ENCODE peak calls at places on chromosomes 7 and 10, in four cellular contexts. One of them, this sample, is unnamed.

GRCh38 chr7:26648429-26649015 is 215.9 kb downstream of the SKAP2 start:
- DNase-seq in HepG2: no peak
- DNase-seq in A549: peak
- DNase-seq in HCT116: no peak
- DNase-seq in this sample: no peak

GRCh38 chr7:3240826-3241430 is 60.1 kb upstream of the SDK1 start:
- DNase-seq in A549: no peak
- DNase-seq in HepG2: no peak
- DNase-seq in HCT116: no peak
- DNase-seq in this sample: no peak

GRCh38 chr7:2860627-2861133 is 16.6 kb upstream of the GNA12 start:
- DNase-seq in HepG2: peak
- DNase-seq in HCT116: no peak
- DNase-seq in A549: no peak
- DNase-seq in this sample: no peak

GRCh38 chr10:73591935-73592699 is 975 bp upstream of the USP54 start:
- DNase-seq in HCT116: peak
- DNase-seq in HepG2: peak
- DNase-seq in A549: peak
- DNase-seq in this sample: peak

GRCh38 chr10:58950618-58951017 is 225.8 kb upstream of the PHYHIPL start:
- DNase-seq in A549: peak
- DNase-seq in HepG2: peak
- DNase-seq in HCT116: peak
- DNase-seq in this sample: no peak

GRCh38 chr10:44310762-44311562 is 73.9 kb downstream of the CXCL12 start:
- DNase-seq in A549: peak
- DNase-seq in HCT116: peak
- DNase-seq in HepG2: no peak
- DNase-seq in this sample: peak

GRCh38 chr7:5679741-5680473 is 101.6 kb downstream of the RNF216 start:
- DNase-seq in A549: no peak
- DNase-seq in HepG2: no peak
- DNase-seq in HCT116: no peak
- DNase-seq in this sample: peak

GRCh38 chr10:89115876-89116627 is 91.1 kb downstream of the CH25H start:
- DNase-seq in A549: peak
- DNase-seq in HepG2: no peak
- DNase-seq in HCT116: peak
- DNase-seq in this sample: peak

GRCh38 chr7:149838992-149839408 is 825 bp downstream of the ZNF862 start:
- DNase-seq in HepG2: no peak
- DNase-seq in A549: peak
- DNase-seq in HCT116: no peak
- DNase-seq in this sample: no peak

GRCh38 chr7:82146491-82146890 is 297.1 kb downstream of the CACNA2D1 start:
- DNase-seq in A549: no peak
- DNase-seq in HCT116: no peak
- DNase-seq in HepG2: no peak
- DNase-seq in this sample: no peak

GRCh38 chr7:74612015-74612829 is 45.3 kb upstream of the GTF2I start:
- DNase-seq in A549: peak
- DNase-seq in HCT116: no peak
- DNase-seq in HepG2: peak
- DNase-seq in this sample: peak

GRCh38 chr10:36489928-36490279 is 635.5 kb upstream of the ANKRD30A start:
- DNase-seq in A549: no peak
- DNase-seq in HCT116: no peak
- DNase-seq in HepG2: no peak
- DNase-seq in this sample: no peak

GRCh38 chr10:88835095-88835909 is 16.3 kb downstream of the ANKRD22 start:
- DNase-seq in HepG2: peak
- DNase-seq in HCT116: peak
- DNase-seq in A549: peak
- DNase-seq in this sample: peak

GRCh38 chr7:140263277-140263676 is 86.5 kb upstream of the KDM7A start:
- DNase-seq in HepG2: no peak
- DNase-seq in HCT116: no peak
- DNase-seq in A549: no peak
- DNase-seq in this sample: peak

GRCh38 chr10:60387531-60387930 is 2.1 kb downstream of the ANK3 start:
- DNase-seq in HepG2: no peak
- DNase-seq in A549: no peak
- DNase-seq in HCT116: no peak
- DNase-seq in this sample: no peak

GRCh38 chr10:48470115-48470892 is 134.6 kb downstream of the ARHGAP22 start:
- DNase-seq in HepG2: no peak
- DNase-seq in HCT116: no peak
- DNase-seq in A549: no peak
- DNase-seq in this sample: peak

GRCh38 chr7:17056491-17057142 is 174.8 kb upstream of the AGR3 start:
- DNase-seq in HCT116: no peak
- DNase-seq in A549: no peak
- DNase-seq in HepG2: no peak
- DNase-seq in this sample: no peak

GRCh38 chr10:1150638-1150955 is 94.4 kb downstream of the WDR37 start:
- DNase-seq in A549: no peak
- DNase-seq in HepG2: no peak
- DNase-seq in HCT116: no peak
- DNase-seq in this sample: no peak

GRCh38 chr7:121562274-121562673 is 166.2 kb upstream of the FAM3C start:
- DNase-seq in HCT116: no peak
- DNase-seq in A549: no peak
- DNase-seq in HepG2: no peak
- DNase-seq in this sample: no peak

GRCh38 chr7:105009667-105010537 is 4.1 kb upstream of the KMT2E start:
- DNase-seq in HepG2: no peak
- DNase-seq in A549: no peak
- DNase-seq in HCT116: no peak
- DNase-seq in this sample: no peak

GRCh38 chr7:55156919-55157318 is 138.1 kb downstream of the EGFR start:
- DNase-seq in HCT116: no peak
- DNase-seq in HepG2: no peak
- DNase-seq in A549: no peak
- DNase-seq in this sample: no peak

DNA sequence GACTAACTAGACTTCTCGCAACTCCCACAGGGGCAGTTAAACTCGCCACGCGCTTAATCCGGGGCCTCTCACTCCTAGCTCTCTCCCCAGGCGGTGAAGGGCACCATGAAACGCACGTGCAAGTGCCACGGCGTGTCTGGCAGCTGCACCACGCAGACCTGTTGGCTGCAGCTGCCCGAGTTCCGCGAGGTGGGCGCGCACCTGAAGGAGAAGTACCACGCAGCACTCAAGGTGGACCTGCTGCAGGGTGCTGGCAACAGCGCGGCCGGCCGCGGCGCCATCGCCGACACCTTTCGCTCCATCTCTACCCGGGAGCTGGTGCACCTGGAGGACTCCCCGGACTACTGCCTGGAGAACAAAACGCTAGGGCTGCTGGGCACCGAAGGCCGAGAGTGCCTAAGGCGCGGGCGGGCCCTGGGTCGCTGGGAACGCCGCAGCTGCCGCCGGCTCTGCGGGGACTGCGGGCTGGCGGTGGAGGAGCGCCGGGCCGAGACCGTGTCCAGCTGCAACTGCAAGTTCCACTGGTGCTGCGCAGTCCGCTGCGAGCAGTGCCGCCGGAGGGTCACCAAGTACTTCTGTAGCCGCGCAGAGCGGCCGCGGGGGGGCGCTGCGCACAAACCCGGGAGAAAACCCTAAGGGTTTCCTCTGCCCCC is 19.5 kb downstream of the WNT8B start:
- DNase-seq in A549: peak
- DNase-seq in HCT116: peak
- DNase-seq in HepG2: peak
- DNase-seq in this sample: peak
- H3K4me3 ChIP-seq in A549: peak
- H3K4me3 ChIP-seq in HCT116: no peak
- H3K4me3 ChIP-seq in HepG2: peak
- H3K4me3 ChIP-seq in this sample: peak

GRCh38 chr7:155323001-155323638 is 25.4 kb downstream of the INSIG1 start:
- DNase-seq in HCT116: no peak
- DNase-seq in HepG2: no peak
- DNase-seq in A549: no peak
- DNase-seq in this sample: peak

GRCh38 chr7:155324012-155324917 is 26.6 kb downstream of the INSIG1 start:
- DNase-seq in HCT116: no peak
- DNase-seq in HepG2: no peak
- DNase-seq in A549: no peak
- DNase-seq in this sample: no peak

GRCh38 chr7:155324918-155325235 is 27.2 kb downstream of the INSIG1 start:
- DNase-seq in HCT116: no peak
- DNase-seq in A549: no peak
- DNase-seq in HepG2: no peak
- DNase-seq in this sample: no peak

GRCh38 chr7:155326385-155326784 is 28.7 kb downstream of the INSIG1 start:
- DNase-seq in HCT116: no peak
- DNase-seq in A549: no peak
- DNase-seq in HepG2: no peak
- DNase-seq in this sample: no peak

DNA sequence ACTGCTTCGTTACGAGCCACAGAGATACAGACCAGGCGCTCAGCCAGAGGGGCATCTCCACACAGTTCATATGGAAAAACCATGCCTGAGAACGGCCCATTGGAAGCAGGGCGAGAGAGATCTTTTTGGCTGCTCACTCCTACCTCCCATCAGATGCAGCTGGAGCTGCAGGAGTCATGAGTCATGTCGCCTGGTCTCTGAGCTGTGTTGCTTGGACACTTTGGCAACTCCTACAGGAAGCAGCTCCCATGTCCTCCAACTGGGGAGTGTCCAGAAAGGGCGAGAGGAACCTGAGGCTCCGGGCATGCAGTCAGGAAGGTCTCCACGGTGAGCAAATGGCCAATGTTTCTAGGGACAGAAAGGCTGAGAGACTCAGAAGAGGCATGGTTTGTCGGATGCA is 24.9 kb downstream of the INSIG1 start:
- DNase-seq in HepG2: no peak
- DNase-seq in HCT116: no peak
- DNase-seq in A549: peak
- DNase-seq in this sample: no peak
- TF ChIP-seq POLR2A in HepG2: no peak
- TF ChIP-seq POLR2A in HCT116: no peak
- TF ChIP-seq POLR2A in A549: no peak
- TF ChIP-seq POLR2A in this sample: no peak

GRCh38 chr10:95655571-95656290 is 780 bp downstream of the ALDH18A1 start:
- DNase-seq in HepG2: peak
- DNase-seq in A549: peak
- DNase-seq in HCT116: no peak
- DNase-seq in this sample: peak
- TF ChIP-seq MAX in HepG2: no peak
- TF ChIP-seq MAX in A549: no peak
- TF ChIP-seq MAX in HCT116: peak
- TF ChIP-seq MAX in this sample: no peak

DNA sequence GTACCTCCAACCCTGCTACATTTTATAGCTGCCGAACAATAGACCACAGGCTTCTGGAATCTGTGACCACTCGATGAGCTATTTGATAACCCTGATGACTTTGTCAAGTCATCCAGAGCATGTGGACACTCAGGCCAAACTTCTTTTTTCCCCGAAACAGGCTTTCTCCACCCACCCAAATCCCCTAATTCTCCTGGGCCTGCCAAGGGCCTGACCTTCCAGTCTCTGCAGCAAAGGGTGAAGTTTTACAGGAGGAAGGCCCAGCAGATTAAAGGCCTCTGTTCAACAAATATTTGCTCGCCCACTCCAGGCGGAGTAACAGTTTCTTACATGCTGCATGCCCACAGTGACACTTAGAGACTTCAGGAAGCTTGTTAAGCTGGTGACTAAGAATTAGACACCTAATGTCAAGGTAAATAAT is 2.0 kb downstream of the JCAD start:
- DNase-seq in HepG2: no peak
- DNase-seq in HCT116: peak
- DNase-seq in A549: peak
- DNase-seq in this sample: no peak
- H3K4me3 ChIP-seq in HepG2: no peak
- H3K4me3 ChIP-seq in HCT116: peak
- H3K4me3 ChIP-seq in A549: peak
- H3K4me3 ChIP-seq in this sample: no peak

DNA sequence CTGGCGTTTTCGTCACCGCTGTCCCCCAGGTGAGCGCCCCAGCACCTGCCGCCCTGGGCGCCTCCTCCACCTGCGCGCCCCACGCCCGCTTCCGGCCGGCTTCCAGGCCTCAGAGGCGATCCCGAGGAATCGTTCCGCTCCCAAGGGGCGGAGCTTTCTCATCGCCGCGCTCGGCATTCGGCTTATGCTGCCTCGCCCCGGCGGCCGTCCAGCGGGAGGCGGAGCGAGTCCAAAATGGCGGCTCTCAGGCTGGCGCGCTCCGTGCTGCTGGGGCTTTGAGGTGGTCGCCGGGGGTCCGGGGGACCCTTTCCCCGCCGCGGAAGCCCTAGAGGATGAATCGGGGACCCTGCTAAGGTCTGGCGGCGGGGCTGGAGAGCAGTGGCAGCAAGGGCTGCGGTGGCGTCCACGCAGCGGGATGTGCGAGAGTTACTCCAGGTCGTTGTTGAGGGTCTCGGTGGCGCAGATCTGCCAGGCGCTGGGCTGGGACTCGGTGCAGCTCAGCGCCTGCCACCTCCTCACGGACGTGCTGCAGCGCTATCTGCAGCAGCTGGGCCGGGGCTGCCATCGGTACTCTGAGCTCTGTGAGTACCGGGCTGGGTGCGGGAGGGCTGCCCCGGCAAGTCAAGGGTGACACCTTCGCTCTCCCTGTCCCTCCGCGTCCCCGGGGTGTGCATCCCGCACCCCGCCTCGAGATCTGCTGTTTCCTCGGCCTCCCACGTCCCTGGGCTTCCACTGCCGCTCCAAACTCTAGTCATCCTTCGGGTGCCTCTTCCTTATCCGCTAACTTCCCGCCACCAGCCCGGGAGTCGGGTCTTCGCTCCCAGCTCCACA is at the start of gene TAF3:
- DNase-seq in A549: peak
- DNase-seq in HCT116: peak
- DNase-seq in HepG2: peak
- DNase-seq in this sample: peak
- TF ChIP-seq POLR2A in A549: peak
- TF ChIP-seq POLR2A in HCT116: peak
- TF ChIP-seq POLR2A in HepG2: peak
- TF ChIP-seq POLR2A in this sample: peak

DNA sequence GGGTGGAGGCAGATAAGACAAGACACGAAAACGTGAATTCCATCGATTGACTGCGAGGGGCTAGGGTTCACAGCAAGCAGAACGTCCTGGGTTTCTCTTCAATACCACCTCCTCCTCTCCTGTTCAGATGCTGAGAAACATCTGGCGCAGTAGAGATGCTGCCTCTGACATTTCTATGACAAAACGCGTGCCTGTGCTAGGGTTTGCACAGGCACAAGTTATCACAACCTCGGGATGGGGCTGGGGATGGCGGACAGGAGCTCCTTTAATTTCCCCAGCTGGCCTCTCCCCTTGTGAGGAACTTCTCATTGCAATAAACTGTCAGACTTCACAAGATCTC is 99.8 kb upstream of the SVIL start:
- DNase-seq in HCT116: no peak
- DNase-seq in A549: no peak
- DNase-seq in HepG2: no peak
- DNase-seq in this sample: peak
- TF ChIP-seq MAX in HCT116: no peak
- TF ChIP-seq MAX in A549: no peak
- TF ChIP-seq MAX in HepG2: no peak
- TF ChIP-seq MAX in this sample: no peak

This sample was measured in NB4.